ENCODE peak calls at places on chromosomes 3 and 15, in five cellular contexts. E, M, A, C and L are unnamed samples.

GRCh38 chr15:98147415-98147814 is 186.9 kb downstream of the ARRDC4 start:
- DNase-seq in E (no peak), M (no peak), A (no peak), C (peak), L (peak)

GRCh38 chr3:120693439-120694172 is 11.6 kb upstream of the HGD start:
- DNase-seq in E (peak), M (no peak), A (peak), C (no peak), L (no peak)

GRCh38 chr15:97995192-97995591 is 34.7 kb downstream of the ARRDC4 start:
- DNase-seq in E (no peak), M (no peak), A (no peak), C (no peak), L (no peak)

GRCh38 chr15:57526615-57527014 is 65.1 kb upstream of the MYZAP start:
- DNase-seq in E (no peak), M (no peak), A (no peak), C (no peak), L (no peak)

GRCh38 chr3:13749063-13749764 is 130.7 kb downstream of the WNT7A start:
- DNase-seq in E (no peak), M (no peak), A (no peak), C (no peak), L (no peak)

GRCh38 chr15:78951841-78952238 is 7.0 kb upstream of the CTSH start:
- DNase-seq in E (peak), M (no peak), A (peak), C (no peak), L (no peak)

GRCh38 chr3:113223831-113224240 is 12.5 kb downstream of the BOC start:
- DNase-seq in E (no peak), M (no peak), A (no peak), C (no peak), L (peak)

GRCh38 chr3:42729404-42730145 is 27.0 kb upstream of the HHATL start:
- DNase-seq in E (no peak), M (no peak), A (no peak), C (no peak), L (no peak)

GRCh38 chr3:107407355-107407754 is 30.1 kb downstream of the CCDC54 start:
- DNase-seq in E (no peak), M (no peak), A (no peak), C (no peak), L (no peak)

GRCh38 chr3:145776782-145777408 is 384.1 kb downstream of the PLOD2 start:
- DNase-seq in E (peak), M (peak), A (peak), C (peak), L (peak)

GRCh38 chr3:123780656-123781055 is 103.5 kb downstream of the MYLK start:
- DNase-seq in E (no peak), M (no peak), A (no peak), C (no peak), L (no peak)

GRCh38 chr15:88986949-88987589 is 73.9 kb upstream of the MFGE8 start:
- DNase-seq in E (no peak), M (no peak), A (peak), C (peak), L (no peak)

GRCh38 chr3:188326968-188327367 is 173.0 kb downstream of the LPP start:
- DNase-seq in E (no peak), M (no peak), A (no peak), C (no peak), L (no peak)

GRCh38 chr3:42263354-42264346 is 2.3 kb downstream of the CCK start:
- DNase-seq in E (no peak), M (peak), A (no peak), C (peak), L (peak)

GRCh38 chr3:172319653-172320052 is 128.6 kb downstream of the GHSR start:
- DNase-seq in E (no peak), M (no peak), A (no peak), C (no peak), L (no peak)

GRCh38 chr3:160758929-160759577 is 3.0 kb downstream of the PPM1L start:
- DNase-seq in E (no peak), M (no peak), A (no peak), C (no peak), L (no peak)

GRCh38 chr15:52857937-52858336 is 67.8 kb upstream of the ONECUT1 start:
- DNase-seq in E (no peak), M (no peak), A (peak), C (peak), L (no peak)

GRCh38 chr3:40290396-40290795 is 19.1 kb upstream of the EIF1B start:
- DNase-seq in E (peak), M (no peak), A (no peak), C (no peak), L (no peak)

GRCh38 chr15:30859091-30859874 is 44.4 kb upstream of the FAN1 start:
- DNase-seq in E (peak), M (peak), A (peak), C (peak), L (no peak)

GRCh38 chr3:52470920-52471319 is 15.5 kb downstream of the NISCH start:
- DNase-seq in E (no peak), M (no peak), A (no peak), C (no peak), L (no peak)

GRCh38 chr3:88000853-88001252 is 58.0 kb downstream of the CGGBP1 start:
- DNase-seq in E (no peak), M (no peak), A (no peak), C (peak), L (no peak)

GRCh38 chr15:70342554-70343548 is 245.1 kb upstream of the TLE3 start:
- DNase-seq in E (no peak), M (no peak), A (no peak), C (no peak), L (no peak)

GRCh38 chr3:184231671-184232070 is 2.3 kb downstream of the VWA5B2 start:
- DNase-seq in E (no peak), M (no peak), A (no peak), C (no peak), L (no peak)

GRCh38 chr3:129482721-129483120 is 42.7 kb downstream of the IFT122 start:
- DNase-seq in E (no peak), M (no peak), A (no peak), C (peak), L (no peak)

GRCh38 chr3:39192490-39193092 is at the start of gene XIRP1:
- DNase-seq in E (no peak), M (no peak), A (no peak), C (no peak), L (no peak)

GRCh38 chr3:143206955-143207337 is 87.4 kb downstream of the CHST2 start:
- DNase-seq in E (no peak), M (no peak), A (no peak), C (no peak), L (no peak)

GRCh38 chr3:64104691-64105101 is 81.4 kb upstream of the PSMD6 start:
- DNase-seq in E (no peak), M (no peak), A (peak), C (no peak), L (no peak)

GRCh38 chr15:24054547-24055245 is 367.6 kb upstream of the NDN start:
- DNase-seq in E (no peak), M (no peak), A (no peak), C (peak), L (no peak)

GRCh38 chr3:62110801-62111200 is 262.5 kb downstream of the FEZF2 start:
- DNase-seq in E (no peak), M (no peak), A (no peak), C (no peak), L (no peak)

GRCh38 chr3:14587733-14588360 is 47.7 kb upstream of the GRIP2 start:
- DNase-seq in E (peak), M (no peak), A (peak), C (no peak), L (no peak)

GRCh38 chr3:123623346-123623880 is 38.6 kb upstream of the HACD2 start:
- DNase-seq in E (no peak), M (no peak), A (no peak), C (no peak), L (no peak)

GRCh38 chr15:79406191-79406590 is 25.9 kb upstream of the MINAR1 start:
- DNase-seq in E (no peak), M (no peak), A (no peak), C (no peak), L (no peak)

GRCh38 chr3:60269377-60269776 is 981.9 kb downstream of the FHIT start:
- DNase-seq in E (no peak), M (no peak), A (no peak), C (no peak), L (no peak)

GRCh38 chr15:50686468-50687301 is at the start of gene TRPM7:
- DNase-seq in E (peak), M (peak), A (peak), C (peak), L (peak)
- TF ChIP-seq CTCF in E (no peak), M (no peak), A (no peak), C (no peak), L (no peak)

DNA sequence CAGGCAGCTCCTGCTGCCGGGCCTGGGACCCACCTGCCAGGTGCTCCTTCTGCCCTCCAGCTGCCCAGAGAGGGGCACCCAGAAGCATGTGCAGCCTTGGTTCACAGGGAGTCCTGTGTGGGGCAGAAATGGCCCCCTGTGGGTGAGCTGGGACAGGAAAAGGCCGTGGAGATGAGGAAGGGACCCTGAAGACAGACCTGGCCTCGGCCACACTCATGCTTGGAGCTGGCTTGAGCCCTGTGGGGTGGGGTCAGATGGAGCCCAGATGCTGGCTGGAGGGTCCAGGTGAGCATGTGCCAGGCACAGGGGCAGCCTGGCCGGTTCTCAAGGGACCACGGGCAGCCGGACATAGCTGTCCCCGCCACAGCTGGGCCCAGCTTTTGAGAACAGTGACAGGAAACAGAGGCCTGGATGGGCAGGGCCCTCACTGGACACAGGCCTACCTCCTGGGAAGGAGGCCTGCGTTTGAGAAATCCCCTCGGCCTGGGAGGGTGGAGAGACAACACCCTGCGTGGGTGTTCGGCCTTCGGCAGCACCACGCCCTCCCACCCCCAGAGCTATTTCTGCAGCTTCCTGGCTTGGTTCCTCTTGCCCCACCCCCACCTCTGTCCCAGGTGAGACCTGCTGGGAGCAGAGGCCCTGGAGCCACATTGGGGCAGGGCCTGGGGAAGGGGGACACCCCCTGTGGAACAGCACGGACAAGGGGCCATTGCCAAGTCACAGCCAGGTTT is 132.6 kb upstream of the MEF2A start:
- DNase-seq in E (no peak), M (no peak), A (no peak), C (no peak), L (no peak)
- H3K27ac ChIP-seq in E (no peak), M (peak), A (peak), C (no peak), L (no peak)

GRCh38 chr3:193737191-193737751 is 144.3 kb downstream of the OPA1 start:
- DNase-seq in E (no peak), M (no peak), A (no peak), C (no peak), L (no peak)
- TF ChIP-seq REST in E (no peak), M (no peak), A (no peak), C (no peak), L (no peak)

GRCh38 chr15:49225572-49226281 is 55.7 kb downstream of the GALK2 start:
- DNase-seq in E (no peak), M (peak), A (peak), C (peak), L (no peak)
- TF ChIP-seq CTCF in E (peak), M (peak), A (peak), C (peak), L (no peak)

DNA sequence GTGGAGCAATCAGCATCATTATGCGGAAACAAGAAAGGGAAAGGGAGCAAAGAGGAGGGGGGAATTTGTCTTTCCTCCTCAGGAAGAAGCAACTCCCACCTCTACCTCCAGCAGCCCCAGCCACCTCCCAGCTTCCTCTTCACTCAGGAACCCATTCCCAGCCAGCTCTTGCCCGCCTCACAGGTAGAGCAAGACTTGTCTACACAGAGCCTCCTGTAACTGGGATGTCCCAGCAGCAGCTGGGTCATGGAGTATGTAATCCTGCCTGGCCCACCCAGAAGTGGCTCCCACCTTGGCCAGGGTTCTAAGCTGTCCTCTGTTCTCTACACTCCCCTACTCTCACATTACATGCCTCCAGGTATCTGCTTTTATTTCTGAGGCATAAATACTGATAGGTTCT is 14.0 kb downstream of the IGDCC3 start:
- DNase-seq in E (no peak), M (no peak), A (no peak), C (no peak), L (no peak)
- H3K27ac ChIP-seq in E (no peak), M (no peak), A (no peak), C (peak), L (no peak)

DNA sequence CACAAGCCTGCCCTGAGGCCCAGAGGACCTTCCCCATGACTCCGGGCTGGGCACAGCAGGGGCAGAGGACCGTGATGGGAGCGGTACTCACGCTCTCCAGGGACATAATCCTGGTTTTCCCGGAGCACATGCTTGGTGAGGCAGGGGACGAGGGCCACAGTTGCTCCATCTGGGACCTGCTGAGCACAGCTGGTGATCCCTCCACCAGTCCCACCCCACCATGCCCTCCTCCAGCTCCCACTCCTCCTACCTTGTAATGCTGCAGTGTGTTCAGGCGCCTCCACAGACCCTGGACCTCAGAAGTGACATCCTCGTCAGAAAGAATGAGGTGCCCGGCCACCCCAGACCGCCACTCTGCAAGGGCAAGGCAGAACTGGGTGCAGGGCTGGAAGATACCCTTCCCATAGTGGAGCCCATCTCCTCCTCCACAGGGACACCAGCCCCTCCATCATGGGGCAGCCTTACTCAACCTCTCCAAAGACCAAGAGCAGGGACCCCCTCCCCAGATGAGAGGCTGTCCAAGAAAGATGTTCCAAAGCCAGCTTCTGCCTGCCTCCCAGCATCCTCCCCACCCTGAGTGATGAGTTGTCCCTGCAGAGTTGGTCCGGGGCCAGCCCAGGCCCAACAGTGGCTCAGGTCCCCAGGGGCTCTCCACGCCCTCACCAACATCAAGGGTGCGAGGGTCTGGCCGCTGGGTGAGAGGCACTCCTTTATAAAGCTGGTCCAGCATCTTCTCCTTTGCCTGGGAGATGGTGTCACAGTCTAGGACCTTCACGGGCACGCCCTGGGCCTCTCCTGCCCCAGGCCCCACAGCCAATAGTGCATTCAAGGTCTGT is 19.5 kb downstream of the PLXNB1 start:
- DNase-seq in E (no peak), M (no peak), A (no peak), C (no peak), L (no peak)
- TF ChIP-seq REST in E (no peak), M (no peak), A (no peak), C (no peak), L (no peak)

DNA sequence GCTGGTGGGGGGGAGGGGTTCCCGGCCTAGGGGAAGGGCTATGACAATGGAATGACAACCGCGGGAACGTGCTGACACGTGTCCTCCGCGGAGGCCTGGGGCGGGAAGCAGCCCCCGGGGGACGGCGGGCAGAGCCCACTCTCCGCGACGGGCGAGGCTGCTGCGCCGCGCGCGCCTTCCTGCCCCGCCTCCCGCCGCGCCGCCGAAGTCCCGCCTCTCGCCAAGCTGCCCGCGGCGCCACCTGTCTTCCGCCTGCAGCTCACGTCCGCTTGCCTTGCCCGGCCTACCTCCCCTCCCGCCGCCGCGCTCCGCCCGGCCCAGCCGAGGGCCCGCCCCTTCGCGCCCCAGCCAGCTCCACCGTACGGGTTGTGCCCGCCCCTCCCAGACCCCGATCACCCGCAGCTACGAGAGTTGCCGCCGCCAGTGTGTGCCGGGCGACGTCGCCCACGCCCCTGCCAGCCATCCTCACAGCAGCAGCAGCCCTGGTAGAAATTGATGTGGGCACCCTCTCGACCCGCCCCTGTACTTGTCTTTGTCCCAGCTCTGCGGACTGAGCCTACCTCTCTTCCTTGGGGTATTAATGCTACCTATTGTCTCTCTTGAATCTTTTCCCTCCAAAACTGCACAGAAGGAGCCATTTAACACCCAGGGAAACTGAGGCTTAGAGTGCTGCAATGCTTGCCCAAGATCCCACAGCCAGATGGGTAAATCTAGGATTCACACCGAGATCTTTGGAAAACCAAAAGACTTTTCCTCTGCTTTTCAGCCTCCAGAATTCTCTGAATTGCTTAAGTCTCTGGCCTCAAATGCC is at the start of gene PARP16:
- DNase-seq in E (peak), M (peak), A (peak), C (peak), L (peak)
- TF ChIP-seq CTCF in E (peak), M (peak), A (peak), C (no peak), L (no peak)

GRCh38 chr15:95325763-95326688 is 1004.5 kb upstream of the NR2F2 start:
- DNase-seq in E (no peak), M (no peak), A (no peak), C (no peak), L (no peak)

GRCh38 chr15:95327661-95328060 is 1002.8 kb upstream of the NR2F2 start:
- DNase-seq in E (no peak), M (no peak), A (no peak), C (peak), L (no peak)

GRCh38 chr15:95326689-95327525 is 1003.6 kb upstream of the NR2F2 start:
- DNase-seq in E (no peak), M (no peak), A (no peak), C (peak), L (no peak)

GRCh38 chr15:95329362-95329761 is 1001.1 kb upstream of the NR2F2 start:
- DNase-seq in E (no peak), M (no peak), A (no peak), C (no peak), L (no peak)

DNA sequence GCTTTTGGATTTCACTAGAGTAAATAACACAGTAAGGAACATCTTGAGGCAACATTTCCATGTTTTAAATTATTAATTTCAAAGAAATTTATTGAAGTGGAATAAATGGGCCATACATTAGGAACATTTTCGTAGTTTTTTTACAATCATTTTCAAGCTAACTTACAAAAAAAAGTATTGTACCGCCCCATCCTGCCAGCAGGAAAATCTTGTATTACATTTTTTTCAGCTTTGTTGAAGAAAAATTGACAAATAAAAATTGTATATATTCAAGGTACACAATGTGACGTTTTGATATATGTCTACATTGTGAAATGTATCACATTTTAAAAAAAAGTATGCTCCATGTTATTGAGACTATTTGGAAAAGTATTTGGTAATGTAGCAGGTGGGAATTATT is 1001.9 kb upstream of the NR2F2 start:
- DNase-seq in E (no peak), M (no peak), A (no peak), C (no peak), L (no peak)
- H3K27ac ChIP-seq in E (no peak), M (no peak), A (no peak), C (no peak), L (no peak)

GRCh38 chr3:174275336-174275735 is 583.8 kb upstream of the NAALADL2 start:
- DNase-seq in E (no peak), M (no peak), A (no peak), C (no peak), L (no peak)

GRCh38 chr3:174268061-174268460 is 591.1 kb upstream of the NAALADL2 start:
- DNase-seq in E (no peak), M (no peak), A (no peak), C (no peak), L (no peak)

GRCh38 chr3:174276826-174277225 is 582.3 kb upstream of the NAALADL2 start:
- DNase-seq in E (no peak), M (no peak), A (no peak), C (no peak), L (no peak)

DNA sequence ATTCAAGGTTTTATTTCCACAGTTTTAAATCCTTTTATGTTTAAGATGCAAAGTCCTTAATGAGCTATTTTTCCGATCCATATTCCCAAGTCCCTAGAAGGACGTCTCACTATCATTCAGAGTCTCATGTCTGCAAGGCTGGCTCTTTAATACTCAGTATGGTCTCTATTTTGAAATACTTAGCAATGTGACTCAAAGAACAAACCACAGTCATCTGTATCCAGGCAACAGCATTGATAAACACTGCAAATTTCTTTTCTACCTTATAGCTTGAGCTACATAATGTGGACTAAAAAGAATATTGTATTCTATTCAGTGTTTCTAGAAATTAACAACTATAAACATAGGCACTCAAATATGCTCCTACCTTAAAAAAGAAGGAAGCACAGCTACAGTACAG is 588.3 kb upstream of the NAALADL2 start:
- DNase-seq in E (no peak), M (no peak), A (no peak), C (no peak), L (no peak)
- TF ChIP-seq REST in E (no peak), M (no peak), A (no peak), C (no peak), L (no peak)